ENCODE peak calls at places on chromosomes 3 and 15, in seven cellular contexts. One of them, this sample, is unnamed.

GRCh38 chr15:60788514-60789091 is 309.7 kb upstream of the ICE2 start:
- DNase-seq in central memory CD8-positive, alpha-beta T cell: no peak
- DNase-seq in iris pigment epithelial cell: no peak
- DNase-seq in fibroblast of pulmonary artery: no peak
- DNase-seq in T-helper 9 cell: peak; percentile 17
- DNase-seq in nephron progenitor cell: no peak
- DNase-seq in AG20443: no peak
- DNase-seq in this sample: peak; percentile 40

GRCh38 chr15:42146551-42147430 is 9.6 kb downstream of the PLA2G4F start:
- DNase-seq in central memory CD8-positive, alpha-beta T cell: no peak
- DNase-seq in iris pigment epithelial cell: no peak
- DNase-seq in fibroblast of pulmonary artery: no peak
- DNase-seq in T-helper 9 cell: no peak
- DNase-seq in nephron progenitor cell: no peak
- DNase-seq in AG20443: no peak
- DNase-seq in this sample: no peak

GRCh38 chr3:161349529-161350278 is 21.6 kb downstream of the SPTSSB start:
- DNase-seq in central memory CD8-positive, alpha-beta T cell: peak; percentile 16
- DNase-seq in iris pigment epithelial cell: peak; percentile 86
- DNase-seq in fibroblast of pulmonary artery: peak; percentile 84
- DNase-seq in T-helper 9 cell: no peak
- DNase-seq in nephron progenitor cell: no peak
- DNase-seq in AG20443: peak; percentile 77
- DNase-seq in this sample: peak; percentile 62

GRCh38 chr15:43292375-43293078 is 25.8 kb upstream of the TGM5 start:
- DNase-seq in central memory CD8-positive, alpha-beta T cell: no peak
- DNase-seq in iris pigment epithelial cell: peak; percentile 25
- DNase-seq in fibroblast of pulmonary artery: peak; percentile 22
- DNase-seq in T-helper 9 cell: no peak
- DNase-seq in nephron progenitor cell: no peak
- DNase-seq in AG20443: peak; percentile 67
- DNase-seq in this sample: no peak

GRCh38 chr3:114400369-114400768 is 106.5 kb downstream of the TIGIT start:
- DNase-seq in central memory CD8-positive, alpha-beta T cell: no peak
- DNase-seq in iris pigment epithelial cell: no peak
- DNase-seq in fibroblast of pulmonary artery: no peak
- DNase-seq in T-helper 9 cell: no peak
- DNase-seq in nephron progenitor cell: no peak
- DNase-seq in AG20443: no peak
- DNase-seq in this sample: no peak

GRCh38 chr3:7309707-7310106 is 448.8 kb downstream of the GRM7 start:
- DNase-seq in central memory CD8-positive, alpha-beta T cell: no peak
- DNase-seq in iris pigment epithelial cell: peak; percentile 15
- DNase-seq in fibroblast of pulmonary artery: peak; percentile 96
- DNase-seq in T-helper 9 cell: no peak
- DNase-seq in nephron progenitor cell: no peak
- DNase-seq in AG20443: peak; percentile 8
- DNase-seq in this sample: no peak

GRCh38 chr15:42344763-42345162 is 14.5 kb upstream of the CAPN3 start:
- DNase-seq in central memory CD8-positive, alpha-beta T cell: no peak
- DNase-seq in iris pigment epithelial cell: peak; percentile 93
- DNase-seq in fibroblast of pulmonary artery: peak; percentile 95
- DNase-seq in T-helper 9 cell: no peak
- DNase-seq in nephron progenitor cell: no peak
- DNase-seq in AG20443: peak; percentile 60
- DNase-seq in this sample: no peak

GRCh38 chr15:78056714-78057269 is 20.7 kb downstream of the TBC1D2B start:
- DNase-seq in central memory CD8-positive, alpha-beta T cell: no peak
- DNase-seq in iris pigment epithelial cell: peak; percentile 56
- DNase-seq in fibroblast of pulmonary artery: peak; percentile 41
- DNase-seq in T-helper 9 cell: no peak
- DNase-seq in nephron progenitor cell: no peak
- DNase-seq in AG20443: no peak
- DNase-seq in this sample: no peak

GRCh38 chr3:112806903-112807302 is 39.8 kb downstream of the CD200R1L start:
- DNase-seq in central memory CD8-positive, alpha-beta T cell: no peak
- DNase-seq in iris pigment epithelial cell: no peak
- DNase-seq in fibroblast of pulmonary artery: no peak
- DNase-seq in T-helper 9 cell: no peak
- DNase-seq in nephron progenitor cell: no peak
- DNase-seq in AG20443: no peak
- DNase-seq in this sample: no peak

GRCh38 chr3:43862470-43862869 is 171.7 kb downstream of the ABHD5 start:
- DNase-seq in central memory CD8-positive, alpha-beta T cell: no peak
- DNase-seq in iris pigment epithelial cell: no peak
- DNase-seq in fibroblast of pulmonary artery: no peak
- DNase-seq in T-helper 9 cell: no peak
- DNase-seq in nephron progenitor cell: no peak
- DNase-seq in AG20443: no peak
- DNase-seq in this sample: no peak

GRCh38 chr3:14623569-14624051 is 28.0 kb upstream of the CCDC174 start:
- DNase-seq in central memory CD8-positive, alpha-beta T cell: no peak
- DNase-seq in iris pigment epithelial cell: no peak
- DNase-seq in fibroblast of pulmonary artery: no peak
- DNase-seq in T-helper 9 cell: no peak
- DNase-seq in nephron progenitor cell: no peak
- DNase-seq in AG20443: no peak
- DNase-seq in this sample: no peak

GRCh38 chr3:105791919-105792786 is 76.7 kb downstream of the CBLB start:
- DNase-seq in central memory CD8-positive, alpha-beta T cell: no peak
- DNase-seq in iris pigment epithelial cell: peak; percentile 100
- DNase-seq in fibroblast of pulmonary artery: peak; percentile 99
- DNase-seq in T-helper 9 cell: no peak
- DNase-seq in nephron progenitor cell: no peak
- DNase-seq in AG20443: peak; percentile 86
- DNase-seq in this sample: no peak

GRCh38 chr3:17638351-17638750 is 104.1 kb downstream of the TBC1D5 start:
- DNase-seq in central memory CD8-positive, alpha-beta T cell: no peak
- DNase-seq in iris pigment epithelial cell: peak; percentile 62
- DNase-seq in fibroblast of pulmonary artery: peak; percentile 51
- DNase-seq in T-helper 9 cell: no peak
- DNase-seq in nephron progenitor cell: no peak
- DNase-seq in AG20443: peak; percentile 11
- DNase-seq in this sample: no peak

GRCh38 chr3:72153477-72154314 is 368.7 kb upstream of the PROK2 start:
- DNase-seq in central memory CD8-positive, alpha-beta T cell: no peak
- DNase-seq in iris pigment epithelial cell: no peak
- DNase-seq in fibroblast of pulmonary artery: no peak
- DNase-seq in T-helper 9 cell: no peak
- DNase-seq in nephron progenitor cell: no peak
- DNase-seq in AG20443: no peak
- DNase-seq in this sample: no peak

GRCh38 chr15:85689729-85690128 is 105.0 kb downstream of the KLHL25 start:
- DNase-seq in central memory CD8-positive, alpha-beta T cell: peak; percentile 71
- DNase-seq in iris pigment epithelial cell: peak; percentile 86
- DNase-seq in fibroblast of pulmonary artery: peak; percentile 84
- DNase-seq in T-helper 9 cell: peak; percentile 48
- DNase-seq in nephron progenitor cell: peak; percentile 33
- DNase-seq in AG20443: peak; percentile 67
- DNase-seq in this sample: peak; percentile 71